ENCODE peak calls at places on chromosome 2, in nine cellular contexts. One of them, this sample, is unnamed.

GRCh38 chr2:10243926-10244270 is 58.8 kb upstream of the HPCAL1 start:
- DNase-seq in Right ventricle myocardium superior: peak; percentile 13
- DNase-seq in pons: no peak
- DNase-seq in activated naive CD4-positive, alpha-beta T cell treated with anti-CD3 and anti-CD28 coated beads, Interleukin-2, amount 10 ng/mL, durations not matched to agents 7 days and 5 days: no peak
- DNase-seq in left lobe of liver: no peak
- DNase-seq in left ventricle myocardium inferior: peak; percentile 7
- DNase-seq in stimulated activated CD4-positive, alpha-beta T cell treated with anti-CD3 and anti-CD28 coated beads, Interleukin-4, amount 100 ng/mL, for 24 hours: no peak
- DNase-seq in tibial nerve: no peak
- DNase-seq in DMS53: no peak
- DNase-seq in this sample: no peak

GRCh38 chr2:237361194-237361986 is 52.6 kb downstream of the COL6A3 start:
- DNase-seq in Right ventricle myocardium superior: no peak
- DNase-seq in pons: no peak
- DNase-seq in activated naive CD4-positive, alpha-beta T cell treated with anti-CD3 and anti-CD28 coated beads, Interleukin-2, amount 10 ng/mL, durations not matched to agents 7 days and 5 days: no peak
- DNase-seq in left lobe of liver: no peak
- DNase-seq in left ventricle myocardium inferior: no peak
- DNase-seq in stimulated activated CD4-positive, alpha-beta T cell treated with anti-CD3 and anti-CD28 coated beads, Interleukin-4, amount 100 ng/mL, for 24 hours: no peak
- DNase-seq in tibial nerve: no peak
- DNase-seq in DMS53: no peak
- DNase-seq in this sample: no peak

GRCh38 chr2:12227941-12228608 is 481.6 kb downstream of the LPIN1 start:
- DNase-seq in Right ventricle myocardium superior: no peak
- DNase-seq in pons: no peak
- DNase-seq in activated naive CD4-positive, alpha-beta T cell treated with anti-CD3 and anti-CD28 coated beads, Interleukin-2, amount 10 ng/mL, durations not matched to agents 7 days and 5 days: no peak
- DNase-seq in left lobe of liver: no peak
- DNase-seq in left ventricle myocardium inferior: no peak
- DNase-seq in stimulated activated CD4-positive, alpha-beta T cell treated with anti-CD3 and anti-CD28 coated beads, Interleukin-4, amount 100 ng/mL, for 24 hours: no peak
- DNase-seq in tibial nerve: no peak
- DNase-seq in DMS53: no peak
- DNase-seq in this sample: no peak

GRCh38 chr2:235043762-235044500 is 92.1 kb downstream of the SH3BP4 start:
- DNase-seq in Right ventricle myocardium superior: peak; percentile 72
- DNase-seq in pons: peak; percentile 59
- DNase-seq in activated naive CD4-positive, alpha-beta T cell treated with anti-CD3 and anti-CD28 coated beads, Interleukin-2, amount 10 ng/mL, durations not matched to agents 7 days and 5 days: no peak
- DNase-seq in left lobe of liver: no peak
- DNase-seq in left ventricle myocardium inferior: no peak
- DNase-seq in stimulated activated CD4-positive, alpha-beta T cell treated with anti-CD3 and anti-CD28 coated beads, Interleukin-4, amount 100 ng/mL, for 24 hours: no peak
- DNase-seq in tibial nerve: no peak
- DNase-seq in DMS53: no peak
- DNase-seq in this sample: no peak

GRCh38 chr2:121530210-121530562 is 494 bp upstream of the RNU4ATAC start:
- DNase-seq in Right ventricle myocardium superior: peak; percentile 76
- DNase-seq in pons: no peak
- DNase-seq in activated naive CD4-positive, alpha-beta T cell treated with anti-CD3 and anti-CD28 coated beads, Interleukin-2, amount 10 ng/mL, durations not matched to agents 7 days and 5 days: no peak
- DNase-seq in left lobe of liver: peak; percentile 75
- DNase-seq in left ventricle myocardium inferior: peak; percentile 71
- DNase-seq in stimulated activated CD4-positive, alpha-beta T cell treated with anti-CD3 and anti-CD28 coated beads, Interleukin-4, amount 100 ng/mL, for 24 hours: no peak
- DNase-seq in tibial nerve: no peak
- DNase-seq in DMS53: peak; percentile 92
- DNase-seq in this sample: no peak

GRCh38 chr2:26764078-26764887 is at the start of gene SLC35F6:
- DNase-seq in Right ventricle myocardium superior: peak; percentile 91
- DNase-seq in pons: peak; percentile 70
- DNase-seq in activated naive CD4-positive, alpha-beta T cell treated with anti-CD3 and anti-CD28 coated beads, Interleukin-2, amount 10 ng/mL, durations not matched to agents 7 days and 5 days: peak; percentile 86
- DNase-seq in left lobe of liver: peak; percentile 81
- DNase-seq in left ventricle myocardium inferior: peak; percentile 85
- DNase-seq in stimulated activated CD4-positive, alpha-beta T cell treated with anti-CD3 and anti-CD28 coated beads, Interleukin-4, amount 100 ng/mL, for 24 hours: peak; percentile 82
- DNase-seq in tibial nerve: peak; percentile 64
- DNase-seq in DMS53: peak; percentile 87
- DNase-seq in this sample: peak; percentile 46

GRCh38 chr2:9274701-9275343 is 68.2 kb downstream of the ASAP2 start:
- DNase-seq in Right ventricle myocardium superior: no peak
- DNase-seq in pons: no peak
- DNase-seq in activated naive CD4-positive, alpha-beta T cell treated with anti-CD3 and anti-CD28 coated beads, Interleukin-2, amount 10 ng/mL, durations not matched to agents 7 days and 5 days: no peak
- DNase-seq in left lobe of liver: no peak
- DNase-seq in left ventricle myocardium inferior: no peak
- DNase-seq in stimulated activated CD4-positive, alpha-beta T cell treated with anti-CD3 and anti-CD28 coated beads, Interleukin-4, amount 100 ng/mL, for 24 hours: no peak
- DNase-seq in tibial nerve: no peak
- DNase-seq in DMS53: no peak
- DNase-seq in this sample: no peak

GRCh38 chr2:109144721-109145120 is 15.7 kb downstream of the SH3RF3 start:
- DNase-seq in Right ventricle myocardium superior: no peak
- DNase-seq in pons: no peak
- DNase-seq in activated naive CD4-positive, alpha-beta T cell treated with anti-CD3 and anti-CD28 coated beads, Interleukin-2, amount 10 ng/mL, durations not matched to agents 7 days and 5 days: no peak
- DNase-seq in left lobe of liver: no peak
- DNase-seq in left ventricle myocardium inferior: no peak
- DNase-seq in stimulated activated CD4-positive, alpha-beta T cell treated with anti-CD3 and anti-CD28 coated beads, Interleukin-4, amount 100 ng/mL, for 24 hours: no peak
- DNase-seq in tibial nerve: no peak
- DNase-seq in DMS53: no peak
- DNase-seq in this sample: no peak

GRCh38 chr2:120741514-120742448 is 6.1 kb downstream of the GLI2 start:
- DNase-seq in Right ventricle myocardium superior: no peak
- DNase-seq in pons: no peak
- DNase-seq in activated naive CD4-positive, alpha-beta T cell treated with anti-CD3 and anti-CD28 coated beads, Interleukin-2, amount 10 ng/mL, durations not matched to agents 7 days and 5 days: no peak
- DNase-seq in left lobe of liver: no peak
- DNase-seq in left ventricle myocardium inferior: no peak
- DNase-seq in stimulated activated CD4-positive, alpha-beta T cell treated with anti-CD3 and anti-CD28 coated beads, Interleukin-4, amount 100 ng/mL, for 24 hours: no peak
- DNase-seq in tibial nerve: no peak
- DNase-seq in DMS53: peak; percentile 55
- DNase-seq in this sample: no peak

GRCh38 chr2:1360132-1360531 is 53.1 kb upstream of the TPO start:
- DNase-seq in Right ventricle myocardium superior: no peak
- DNase-seq in pons: peak; percentile 22
- DNase-seq in activated naive CD4-positive, alpha-beta T cell treated with anti-CD3 and anti-CD28 coated beads, Interleukin-2, amount 10 ng/mL, durations not matched to agents 7 days and 5 days: no peak
- DNase-seq in left lobe of liver: no peak
- DNase-seq in left ventricle myocardium inferior: no peak
- DNase-seq in stimulated activated CD4-positive, alpha-beta T cell treated with anti-CD3 and anti-CD28 coated beads, Interleukin-4, amount 100 ng/mL, for 24 hours: no peak
- DNase-seq in tibial nerve: no peak
- DNase-seq in DMS53: no peak
- DNase-seq in this sample: no peak

GRCh38 chr2:216603010-216603883 is 30.0 kb upstream of the IGFBP2 start:
- DNase-seq in Right ventricle myocardium superior: no peak
- DNase-seq in pons: no peak
- DNase-seq in activated naive CD4-positive, alpha-beta T cell treated with anti-CD3 and anti-CD28 coated beads, Interleukin-2, amount 10 ng/mL, durations not matched to agents 7 days and 5 days: no peak
- DNase-seq in left lobe of liver: no peak
- DNase-seq in left ventricle myocardium inferior: no peak
- DNase-seq in stimulated activated CD4-positive, alpha-beta T cell treated with anti-CD3 and anti-CD28 coated beads, Interleukin-4, amount 100 ng/mL, for 24 hours: no peak
- DNase-seq in tibial nerve: no peak
- DNase-seq in DMS53: no peak
- DNase-seq in this sample: no peak

GRCh38 chr2:106282816-106283215 is 88.7 kb upstream of the UXS1 start:
- DNase-seq in Right ventricle myocardium superior: no peak
- DNase-seq in pons: no peak
- DNase-seq in activated naive CD4-positive, alpha-beta T cell treated with anti-CD3 and anti-CD28 coated beads, Interleukin-2, amount 10 ng/mL, durations not matched to agents 7 days and 5 days: no peak
- DNase-seq in left lobe of liver: peak; percentile 10
- DNase-seq in left ventricle myocardium inferior: no peak
- DNase-seq in stimulated activated CD4-positive, alpha-beta T cell treated with anti-CD3 and anti-CD28 coated beads, Interleukin-4, amount 100 ng/mL, for 24 hours: no peak
- DNase-seq in tibial nerve: no peak
- DNase-seq in DMS53: peak; percentile 35
- DNase-seq in this sample: no peak

GRCh38 chr2:202114798-202115197 is 41.7 kb downstream of the KIAA2012 start:
- DNase-seq in Right ventricle myocardium superior: no peak
- DNase-seq in pons: no peak
- DNase-seq in activated naive CD4-positive, alpha-beta T cell treated with anti-CD3 and anti-CD28 coated beads, Interleukin-2, amount 10 ng/mL, durations not matched to agents 7 days and 5 days: no peak
- DNase-seq in left lobe of liver: no peak
- DNase-seq in left ventricle myocardium inferior: no peak
- DNase-seq in stimulated activated CD4-positive, alpha-beta T cell treated with anti-CD3 and anti-CD28 coated beads, Interleukin-4, amount 100 ng/mL, for 24 hours: no peak
- DNase-seq in tibial nerve: no peak
- DNase-seq in DMS53: no peak
- DNase-seq in this sample: no peak

GRCh38 chr2:240397542-240397916 is 37.9 kb upstream of the GPC1 start:
- DNase-seq in Right ventricle myocardium superior: peak; percentile 34
- DNase-seq in pons: no peak
- DNase-seq in activated naive CD4-positive, alpha-beta T cell treated with anti-CD3 and anti-CD28 coated beads, Interleukin-2, amount 10 ng/mL, durations not matched to agents 7 days and 5 days: no peak
- DNase-seq in left lobe of liver: peak; percentile 41
- DNase-seq in left ventricle myocardium inferior: no peak
- DNase-seq in stimulated activated CD4-positive, alpha-beta T cell treated with anti-CD3 and anti-CD28 coated beads, Interleukin-4, amount 100 ng/mL, for 24 hours: no peak
- DNase-seq in tibial nerve: no peak
- DNase-seq in DMS53: no peak
- DNase-seq in this sample: no peak

GRCh38 chr2:9722451-9722850 is 91.7 kb upstream of the YWHAQ start:
- DNase-seq in Right ventricle myocardium superior: no peak
- DNase-seq in pons: no peak
- DNase-seq in activated naive CD4-positive, alpha-beta T cell treated with anti-CD3 and anti-CD28 coated beads, Interleukin-2, amount 10 ng/mL, durations not matched to agents 7 days and 5 days: no peak
- DNase-seq in left lobe of liver: no peak
- DNase-seq in left ventricle myocardium inferior: no peak
- DNase-seq in stimulated activated CD4-positive, alpha-beta T cell treated with anti-CD3 and anti-CD28 coated beads, Interleukin-4, amount 100 ng/mL, for 24 hours: no peak
- DNase-seq in tibial nerve: no peak
- DNase-seq in DMS53: no peak
- DNase-seq in this sample: no peak

GRCh38 chr2:53559302-53559967 is 208.2 kb upstream of the CHAC2 start:
- DNase-seq in Right ventricle myocardium superior: no peak
- DNase-seq in pons: no peak
- DNase-seq in activated naive CD4-positive, alpha-beta T cell treated with anti-CD3 and anti-CD28 coated beads, Interleukin-2, amount 10 ng/mL, durations not matched to agents 7 days and 5 days: no peak
- DNase-seq in left lobe of liver: no peak
- DNase-seq in left ventricle myocardium inferior: no peak
- DNase-seq in stimulated activated CD4-positive, alpha-beta T cell treated with anti-CD3 and anti-CD28 coated beads, Interleukin-4, amount 100 ng/mL, for 24 hours: no peak
- DNase-seq in tibial nerve: no peak
- DNase-seq in DMS53: peak; percentile 83
- DNase-seq in this sample: no peak

GRCh38 chr2:84817239-84817655 is 63.6 kb downstream of the TRABD2A start:
- DNase-seq in Right ventricle myocardium superior: no peak
- DNase-seq in pons: no peak
- DNase-seq in activated naive CD4-positive, alpha-beta T cell treated with anti-CD3 and anti-CD28 coated beads, Interleukin-2, amount 10 ng/mL, durations not matched to agents 7 days and 5 days: no peak
- DNase-seq in left lobe of liver: no peak
- DNase-seq in left ventricle myocardium inferior: no peak
- DNase-seq in stimulated activated CD4-positive, alpha-beta T cell treated with anti-CD3 and anti-CD28 coated beads, Interleukin-4, amount 100 ng/mL, for 24 hours: peak; percentile 32
- DNase-seq in tibial nerve: no peak
- DNase-seq in DMS53: no peak
- DNase-seq in this sample: no peak

GRCh38 chr2:188280811-188281222 is 10.9 kb upstream of the GULP1 start:
- DNase-seq in Right ventricle myocardium superior: no peak
- DNase-seq in pons: no peak
- DNase-seq in activated naive CD4-positive, alpha-beta T cell treated with anti-CD3 and anti-CD28 coated beads, Interleukin-2, amount 10 ng/mL, durations not matched to agents 7 days and 5 days: no peak
- DNase-seq in left lobe of liver: no peak
- DNase-seq in left ventricle myocardium inferior: no peak
- DNase-seq in stimulated activated CD4-positive, alpha-beta T cell treated with anti-CD3 and anti-CD28 coated beads, Interleukin-4, amount 100 ng/mL, for 24 hours: no peak
- DNase-seq in tibial nerve: no peak
- DNase-seq in DMS53: peak; percentile 30
- DNase-seq in this sample: no peak

GRCh38 chr2:70552501-70553333 is 909 bp downstream of the TGFA start:
- DNase-seq in Right ventricle myocardium superior: no peak
- DNase-seq in pons: no peak
- DNase-seq in activated naive CD4-positive, alpha-beta T cell treated with anti-CD3 and anti-CD28 coated beads, Interleukin-2, amount 10 ng/mL, durations not matched to agents 7 days and 5 days: peak; percentile 27
- DNase-seq in left lobe of liver: no peak
- DNase-seq in left ventricle myocardium inferior: no peak
- DNase-seq in stimulated activated CD4-positive, alpha-beta T cell treated with anti-CD3 and anti-CD28 coated beads, Interleukin-4, amount 100 ng/mL, for 24 hours: peak; percentile 12
- DNase-seq in tibial nerve: no peak
- DNase-seq in DMS53: peak; percentile 43
- DNase-seq in this sample: no peak

GRCh38 chr2:125560855-125561254 is 1095.1 kb upstream of the GYPC start:
- DNase-seq in Right ventricle myocardium superior: no peak
- DNase-seq in pons: no peak
- DNase-seq in activated naive CD4-positive, alpha-beta T cell treated with anti-CD3 and anti-CD28 coated beads, Interleukin-2, amount 10 ng/mL, durations not matched to agents 7 days and 5 days: no peak
- DNase-seq in left lobe of liver: no peak
- DNase-seq in left ventricle myocardium inferior: no peak
- DNase-seq in stimulated activated CD4-positive, alpha-beta T cell treated with anti-CD3 and anti-CD28 coated beads, Interleukin-4, amount 100 ng/mL, for 24 hours: no peak
- DNase-seq in tibial nerve: no peak
- DNase-seq in DMS53: no peak
- DNase-seq in this sample: no peak

This sample was measured in KG1.